ENCODE peak calls at places on chromosomes 3 and 15, in eight cellular contexts. P, G, W, K, N, Y, H and L are unnamed samples.

GRCh38 chr3:173584093-173584833 is 186.7 kb downstream of the NLGN1 start:
- DNase-seq in H (no peak), G (peak; percentile 15), N (no peak), W (no peak), Y (no peak), P (no peak), K (no peak), L (no peak)

GRCh38 chr15:85543741-85544155 is 163.3 kb downstream of the AKAP13 start:
- DNase-seq in N (peak; percentile 81), P (peak; percentile 73), G (no peak), K (peak; percentile 61), Y (no peak), W (peak; percentile 92), H (no peak), L (no peak)

GRCh38 chr3:35679409-35680080 is 40.2 kb downstream of the ARPP21 start:
- DNase-seq in N (no peak), P (no peak), G (no peak), K (no peak), H (no peak), W (no peak), Y (no peak), L (no peak)

GRCh38 chr15:76293361-76293760 is 17.9 kb downstream of the ETFA start:
- DNase-seq in H (no peak), W (no peak), G (no peak), K (no peak), P (no peak), N (no peak), Y (no peak), L (no peak)

GRCh38 chr3:16328124-16328523 is 63.1 kb downstream of the OXNAD1 start:
- DNase-seq in Y (no peak), H (no peak), G (no peak), W (no peak), N (no peak), P (no peak), K (no peak), L (no peak)

GRCh38 chr3:160464321-160464720 is 14.7 kb upstream of the TRIM59 start:
- DNase-seq in G (no peak), K (no peak), P (no peak), Y (no peak), W (no peak), H (no peak), N (no peak), L (no peak)

GRCh38 chr3:49924683-49925082 is 4.9 kb downstream of the MON1A start:
- DNase-seq in H (no peak), N (no peak), W (no peak), K (no peak), Y (no peak), P (no peak), G (no peak), L (no peak)

GRCh38 chr15:28123408-28124023 is 24.4 kb upstream of the OCA2 start:
- DNase-seq in Y (no peak), W (peak; percentile 73), N (peak; percentile 85), P (peak; percentile 79), H (no peak), G (peak; percentile 79), K (peak; percentile 77), L (peak; percentile 54)

GRCh38 chr3:71001303-71001702 is 582.2 kb downstream of the FOXP1 start:
- DNase-seq in H (no peak), P (no peak), W (no peak), K (no peak), G (no peak), N (no peak), Y (no peak), L (no peak)

GRCh38 chr3:171972965-171973364 is 66.4 kb upstream of the FNDC3B start:
- DNase-seq in Y (no peak), K (no peak), W (no peak), G (no peak), H (no peak), N (peak; percentile 34), P (no peak), L (no peak)

GRCh38 chr3:16916840-16917239 is 32.1 kb downstream of the PLCL2 start:
- DNase-seq in H (no peak), N (no peak), W (no peak), G (no peak), K (no peak), Y (no peak), P (no peak), L (no peak)

GRCh38 chr3:122697952-122698625 is 17.4 kb downstream of the PARP14 start:
- DNase-seq in W (no peak), K (no peak), Y (peak; percentile 48), N (no peak), G (peak; percentile 49), P (no peak), H (no peak), L (no peak)

GRCh38 chr3:128698211-128699011 is 27.6 kb upstream of the RAB7A start:
- DNase-seq in K (peak; percentile 60), Y (peak; percentile 27), P (peak; percentile 63), N (peak; percentile 83), W (peak; percentile 35), H (no peak), G (peak; percentile 63), L (no peak)

GRCh38 chr3:144221771-144222170 is 250.1 kb downstream of the DIPK2A start:
- DNase-seq in Y (no peak), H (no peak), W (no peak), P (no peak), G (no peak), K (no peak), N (no peak), L (no peak)

GRCh38 chr15:100570282-100570681 is 31.7 kb downstream of the LINS1 start:
- DNase-seq in P (no peak), N (no peak), G (no peak), W (no peak), Y (no peak), H (no peak), K (no peak), L (no peak)

GRCh38 chr15:34336947-34337556 is 529 bp downstream of the SLC12A6 start:
- DNase-seq in W (no peak), P (no peak), Y (no peak), G (no peak), N (no peak), H (no peak), K (peak; percentile 10), L (no peak)

GRCh38 chr15:68032672-68033071 is 21.4 kb upstream of the PIAS1 start:
- DNase-seq in H (no peak), P (no peak), Y (no peak), N (no peak), K (no peak), W (no peak), G (peak; percentile 53), L (no peak)

GRCh38 chr3:106251160-106251892 is 382.5 kb upstream of the CBLB start:
- DNase-seq in W (no peak), G (no peak), H (no peak), K (no peak), P (no peak), Y (no peak), N (no peak), L (no peak)

DNA sequence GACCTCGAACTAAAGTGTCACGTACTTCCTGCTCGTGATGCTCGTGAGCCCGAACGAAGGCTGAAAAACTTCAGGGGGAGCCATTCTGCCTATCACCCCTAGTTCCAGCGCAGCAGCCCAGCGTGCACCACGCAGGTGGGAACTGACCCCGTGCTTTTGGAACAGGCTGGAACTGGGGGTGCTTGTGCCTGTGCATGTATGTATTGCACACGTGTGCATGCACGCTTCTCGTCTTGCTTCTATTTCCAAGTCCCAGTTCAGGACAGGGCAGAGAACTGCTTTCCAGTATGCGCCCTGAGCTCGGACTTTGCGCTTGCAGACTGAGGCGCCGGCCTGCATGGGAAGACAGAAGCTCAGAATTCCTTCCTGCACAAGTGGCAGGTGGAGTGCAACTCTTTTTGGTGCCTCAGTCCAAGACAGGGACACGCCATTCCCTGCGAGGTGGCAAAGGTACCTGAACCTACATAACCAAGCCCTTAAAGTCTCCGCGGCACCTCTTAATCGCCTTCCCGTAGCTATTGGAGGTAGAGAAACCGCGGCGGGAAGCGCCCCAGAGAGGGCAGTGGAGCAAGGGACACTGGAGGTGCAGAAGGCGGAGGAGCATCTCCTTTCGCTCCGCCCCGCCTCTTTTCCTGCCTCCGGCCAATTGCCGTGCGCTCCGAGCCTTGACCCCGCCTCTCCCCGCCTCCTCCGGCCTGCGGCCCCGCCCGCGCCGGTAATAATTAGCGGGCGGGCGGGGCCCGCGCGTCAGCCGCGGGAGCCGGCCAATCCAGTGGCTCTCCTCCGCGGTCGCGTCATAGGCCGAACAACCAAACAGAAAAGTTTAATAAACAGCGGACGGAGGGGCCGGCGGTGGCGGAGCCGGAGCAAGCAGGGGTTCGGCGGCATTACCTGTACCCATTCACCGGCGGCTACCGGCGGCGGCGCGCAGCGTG is at the start of gene ZFAND6:
- DNase-seq in K (peak; percentile 98), W (peak; percentile 97), G (peak; percentile 94), P (peak; percentile 97), H (peak; percentile 95), N (peak; percentile 98), Y (peak; percentile 98), L (peak; percentile 66)
- TF ChIP-seq CTCF in K (no peak), W (no peak), G (peak; percentile 21), P (no peak), H (peak; percentile 7), N (no peak), Y (no peak), L (peak; percentile 15)

GRCh38 chr3:41095702-41096101 is 103.6 kb upstream of the CTNNB1 start:
- DNase-seq in N (no peak), K (no peak), Y (no peak), H (no peak), P (no peak), G (no peak), W (no peak), L (no peak)
- TF ChIP-seq CTCF in N (peak; percentile 14), K (no peak), Y (no peak), H (no peak), P (no peak), G (no peak), W (no peak), L (no peak)

GRCh38 chr15:48406240-48406891 is 75.1 kb downstream of the DUT start:
- DNase-seq in Y (no peak), W (no peak), G (no peak), K (no peak), N (no peak), H (no peak), P (no peak), L (no peak)

GRCh38 chr15:48408337-48408736 is 77.1 kb downstream of the DUT start:
- DNase-seq in W (no peak), N (no peak), G (no peak), K (no peak), Y (no peak), H (no peak), P (no peak), L (no peak)

GRCh38 chr15:48402778-48403177 is 71.5 kb downstream of the DUT start:
- DNase-seq in G (peak; percentile 23), P (no peak), Y (no peak), H (no peak), W (no peak), N (no peak), K (no peak), L (no peak)

GRCh38 chr15:48409623-48410022 is 78.4 kb downstream of the DUT start:
- DNase-seq in H (no peak), Y (no peak), W (no peak), K (no peak), P (no peak), G (no peak), N (no peak), L (no peak)

GRCh38 chr15:48406911-48407310 is 75.7 kb downstream of the DUT start:
- DNase-seq in G (no peak), Y (no peak), H (no peak), K (no peak), N (no peak), P (no peak), W (no peak), L (no peak)
- TF ChIP-seq CTCF in G (no peak), Y (no peak), H (no peak), K (no peak), N (no peak), P (no peak), W (no peak), L (no peak)

GRCh38 chr15:60162251-60162650 is 158.1 kb downstream of the FOXB1 start:
- DNase-seq in N (no peak), W (no peak), G (no peak), K (no peak), Y (no peak), P (no peak), H (no peak), L (no peak)
- TF ChIP-seq CTCF in N (no peak), W (no peak), G (no peak), K (no peak), Y (no peak), P (no peak), H (no peak), L (no peak)